ENCODE peak calls at places on chromosomes 11 and 22, in five cellular contexts. D is SK-N-SH, J is heart left ventricle, W is left lung, H is tibial artery. Q is an unnamed sample.

GRCh38 chr11:116911981-116912734 is 74.7 kb upstream of the APOA1 start:
- DNase-seq in D (no peak), J (no peak), W (no peak), H (no peak), Q (no peak)

GRCh38 chr11:63682045-63682915 is 980 bp downstream of the RTN3 start:
- DNase-seq in D (peak), J (no peak), W (peak), H (peak), Q (peak)

GRCh38 chr11:66443602-66444001 is 5.0 kb upstream of the MRPL11 start:
- DNase-seq in D (no peak), J (no peak), W (no peak), H (no peak), Q (no peak)

GRCh38 chr11:123859731-123860130 is 25.7 kb downstream of the TMEM225 start:
- DNase-seq in D (no peak), J (no peak), W (no peak), H (no peak), Q (no peak)

GRCh38 chr11:18145025-18145424 is 12.7 kb downstream of the MRGPRX3 start:
- DNase-seq in D (peak), J (no peak), W (no peak), H (no peak), Q (no peak)

GRCh38 chr22:31968022-31968421 is 23.7 kb downstream of the YWHAH start:
- DNase-seq in D (no peak), J (no peak), W (no peak), H (no peak), Q (no peak)

GRCh38 chr11:76550781-76551180 is 106.0 kb downstream of the EMSY start:
- DNase-seq in D (no peak), J (no peak), W (no peak), H (no peak), Q (no peak)

GRCh38 chr22:42678894-42679293 is 29.7 kb upstream of the CYB5R3 start:
- DNase-seq in D (no peak), J (no peak), W (no peak), H (no peak), Q (no peak)

GRCh38 chr11:73833067-73833466 is 43.6 kb downstream of the COA4 start:
- DNase-seq in D (no peak), J (no peak), W (no peak), H (no peak), Q (no peak)

GRCh38 chr11:90803366-90803765 is 580.5 kb upstream of the CHORDC1 start:
- DNase-seq in D (no peak), J (no peak), W (no peak), H (no peak), Q (no peak)

GRCh38 chr11:91869751-91870150 is 354.9 kb upstream of the FAT3 start:
- DNase-seq in D (no peak), J (no peak), W (no peak), H (no peak), Q (no peak)

GRCh38 chr11:69804769-69805508 is 14.3 kb downstream of the FGF3 start:
- DNase-seq in D (no peak), J (no peak), W (no peak), H (no peak), Q (no peak)

GRCh38 chr11:11895672-11896071 is 53.9 kb downstream of the USP47 start:
- DNase-seq in D (no peak), J (no peak), W (no peak), H (no peak), Q (no peak)

GRCh38 chr11:2526808-2527381 is 82.1 kb downstream of the KCNQ1 start:
- DNase-seq in D (no peak), J (peak), W (peak), H (peak), Q (no peak)

GRCh38 chr11:102459393-102459792 is 6.8 kb upstream of the TMEM123 start:
- DNase-seq in D (no peak), J (no peak), W (no peak), H (no peak), Q (no peak)

GRCh38 chr11:125180413-125181305 is 16.1 kb downstream of the PKNOX2 start:
- DNase-seq in D (no peak), J (no peak), W (no peak), H (no peak), Q (no peak)

GRCh38 chr22:32996702-32997101 is 61.5 kb downstream of the SYN3 start:
- DNase-seq in D (no peak), J (no peak), W (peak), H (peak), Q (no peak)

GRCh38 chr11:11486002-11486401 is 133.0 kb upstream of the CSNK2A3 start:
- DNase-seq in D (no peak), J (no peak), W (peak), H (no peak), Q (no peak)

GRCh38 chr11:22432331-22433065 is 94.3 kb downstream of the SLC17A6 start:
- DNase-seq in D (peak), J (peak), W (peak), H (peak), Q (peak)

GRCh38 chr22:45757068-45757467 is 85.4 kb downstream of the ATXN10 start:
- DNase-seq in D (no peak), J (no peak), W (no peak), H (no peak), Q (no peak)

DNA sequence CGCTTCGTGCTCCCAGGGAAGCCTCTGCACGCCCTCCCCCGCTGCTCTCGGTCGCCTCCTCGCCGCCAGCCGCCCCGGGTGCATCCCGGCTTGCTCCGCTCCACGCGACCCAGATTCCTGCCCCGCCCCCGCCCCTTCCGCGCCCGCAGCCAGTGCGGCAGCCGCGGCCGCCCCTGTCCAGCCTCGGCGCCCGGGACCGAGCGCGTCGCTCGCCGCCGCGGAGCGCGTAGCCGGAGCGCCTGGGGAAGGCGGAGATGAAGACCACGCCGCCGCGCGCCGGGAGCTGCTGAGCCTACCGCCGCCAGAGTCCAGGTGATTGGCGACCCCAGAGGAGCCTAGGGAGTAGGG is at the start of gene ELMOD1:
- DNase-seq in D (peak), J (peak), W (peak), H (peak), Q (peak)
- TF ChIP-seq CTCF in D (peak), J (no peak), W (no peak), H (no peak), Q (no peak)

DNA sequence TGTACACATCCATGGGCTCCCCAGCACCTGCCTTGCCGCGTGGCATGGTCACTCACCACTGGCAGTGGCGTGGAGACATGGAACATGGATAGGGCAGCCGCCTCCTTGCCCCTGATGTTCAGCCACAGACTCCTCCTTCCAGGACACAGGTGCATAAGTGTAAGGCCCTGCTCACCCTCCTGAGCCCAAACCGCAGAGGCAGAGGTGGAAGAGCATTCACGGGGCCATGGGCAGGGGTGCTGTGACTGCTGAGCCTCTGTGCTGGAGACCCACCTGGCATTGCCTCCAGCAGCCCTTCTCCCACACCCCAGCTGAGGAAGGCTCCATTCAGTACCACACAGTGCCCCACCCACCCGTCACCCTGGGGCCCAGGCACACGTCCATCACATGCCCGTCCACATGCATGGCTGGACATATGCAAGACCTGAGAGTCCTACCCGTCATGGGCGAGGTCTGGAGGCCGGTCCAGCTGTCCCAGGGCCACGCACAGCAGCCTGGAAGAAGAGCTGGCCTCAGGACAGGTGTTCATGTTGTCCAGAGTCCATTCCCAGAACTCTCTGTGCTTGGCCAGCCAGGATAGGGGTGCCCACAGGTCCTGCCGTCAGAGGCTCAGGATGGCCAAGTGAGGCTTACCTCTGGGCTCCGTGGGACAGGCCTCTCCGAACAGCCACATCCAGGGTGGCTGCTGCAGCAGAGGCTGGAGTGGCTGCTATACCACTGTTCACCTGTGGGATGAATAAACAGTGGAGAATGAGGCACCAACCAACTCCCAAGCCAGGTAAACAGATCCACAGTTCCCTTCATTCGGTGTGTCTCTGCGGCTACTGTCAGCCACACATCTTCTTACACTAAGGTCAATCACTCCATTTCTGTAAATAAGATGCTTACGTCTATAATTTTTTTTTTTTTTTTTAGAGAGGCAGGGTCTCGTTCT is 1.7 kb upstream of the TUBGCP6 start:
- DNase-seq in D (no peak), J (no peak), W (no peak), H (no peak), Q (no peak)
- TF ChIP-seq CTCF in D (no peak), J (no peak), W (no peak), H (no peak), Q (peak)

GRCh38 chr11:406796-407650 is 7.8 kb downstream of the SIGIRR start:
- DNase-seq in D (peak), J (peak), W (peak), H (peak), Q (peak)
- TF ChIP-seq CTCF in D (no peak), J (no peak), W (no peak), H (no peak), Q (no peak)

GRCh38 chr11:128448487-128448886 is 138.9 kb downstream of the ETS1 start:
- DNase-seq in D (no peak), J (no peak), W (no peak), H (no peak), Q (no peak)
- TF ChIP-seq CTCF in D (no peak), J (no peak), W (no peak), H (no peak), Q (no peak)

DNA sequence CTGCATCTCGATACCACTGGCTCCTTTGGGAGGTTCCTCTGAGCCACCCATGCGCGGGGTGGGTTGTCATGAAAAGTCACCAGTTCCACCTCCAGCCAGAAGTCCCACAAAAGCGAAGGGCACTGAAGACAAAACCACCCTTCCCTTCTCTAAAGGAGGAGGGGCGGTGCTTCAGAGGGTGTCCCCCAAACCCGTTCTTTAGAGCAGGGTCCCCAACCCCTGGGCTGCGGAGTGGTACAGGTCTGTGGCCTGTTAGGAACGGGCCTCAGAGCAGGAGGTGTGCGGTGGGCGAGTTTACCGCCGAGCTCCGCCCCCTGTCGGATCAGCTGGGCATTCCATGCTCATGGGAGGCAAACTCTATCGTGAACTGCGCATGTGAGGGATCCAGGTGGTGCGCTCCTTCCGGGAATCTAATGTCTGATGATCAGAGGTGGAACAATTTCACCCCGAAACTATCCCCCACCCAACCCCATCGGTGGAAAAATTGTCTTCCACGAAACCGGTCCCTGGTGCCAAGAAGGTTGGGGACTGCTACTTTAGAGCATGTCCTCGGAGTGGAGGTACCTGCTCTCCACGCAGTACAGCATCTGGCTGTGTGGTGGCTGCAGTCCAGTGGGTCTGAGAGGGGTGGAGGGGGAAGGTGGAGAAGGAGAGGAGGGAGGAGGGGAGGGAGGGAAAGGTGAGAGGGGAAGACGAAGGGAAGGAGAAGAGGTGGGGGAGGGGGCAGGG is 72.9 kb upstream of the SEPTIN5 start:
- DNase-seq in D (peak), J (no peak), W (no peak), H (no peak), Q (peak)
- TF ChIP-seq CTCF in D (no peak), J (no peak), W (no peak), H (no peak), Q (peak)

GRCh38 chr22:47064416-47064815 is 302.0 kb downstream of the TBC1D22A start:
- DNase-seq in D (peak), J (no peak), W (no peak), H (no peak), Q (no peak)
- TF ChIP-seq CTCF in D (no peak), J (no peak), W (no peak), H (no peak), Q (no peak)

GRCh38 chr22:47940211-47940610 is 1177.8 kb downstream of the TBC1D22A start:
- DNase-seq in D (no peak), J (no peak), W (no peak), H (no peak), Q (no peak)
- TF ChIP-seq CTCF in D (no peak), J (no peak), W (no peak), H (no peak), Q (no peak)

GRCh38 chr11:129374081-129374992 is 1.3 kb upstream of the BARX2 start:
- DNase-seq in D (peak), J (no peak), W (no peak), H (no peak), Q (no peak)

GRCh38 chr11:129377739-129378138 is 2.1 kb downstream of the BARX2 start:
- DNase-seq in D (no peak), J (no peak), W (no peak), H (no peak), Q (no peak)

GRCh38 chr11:129376658-129377341 is 1.2 kb downstream of the BARX2 start:
- DNase-seq in D (no peak), J (no peak), W (no peak), H (no peak), Q (no peak)

GRCh38 chr11:129374993-129375721 is 491 bp upstream of the BARX2 start:
- DNase-seq in D (peak), J (no peak), W (no peak), H (no peak), Q (no peak)

DNA sequence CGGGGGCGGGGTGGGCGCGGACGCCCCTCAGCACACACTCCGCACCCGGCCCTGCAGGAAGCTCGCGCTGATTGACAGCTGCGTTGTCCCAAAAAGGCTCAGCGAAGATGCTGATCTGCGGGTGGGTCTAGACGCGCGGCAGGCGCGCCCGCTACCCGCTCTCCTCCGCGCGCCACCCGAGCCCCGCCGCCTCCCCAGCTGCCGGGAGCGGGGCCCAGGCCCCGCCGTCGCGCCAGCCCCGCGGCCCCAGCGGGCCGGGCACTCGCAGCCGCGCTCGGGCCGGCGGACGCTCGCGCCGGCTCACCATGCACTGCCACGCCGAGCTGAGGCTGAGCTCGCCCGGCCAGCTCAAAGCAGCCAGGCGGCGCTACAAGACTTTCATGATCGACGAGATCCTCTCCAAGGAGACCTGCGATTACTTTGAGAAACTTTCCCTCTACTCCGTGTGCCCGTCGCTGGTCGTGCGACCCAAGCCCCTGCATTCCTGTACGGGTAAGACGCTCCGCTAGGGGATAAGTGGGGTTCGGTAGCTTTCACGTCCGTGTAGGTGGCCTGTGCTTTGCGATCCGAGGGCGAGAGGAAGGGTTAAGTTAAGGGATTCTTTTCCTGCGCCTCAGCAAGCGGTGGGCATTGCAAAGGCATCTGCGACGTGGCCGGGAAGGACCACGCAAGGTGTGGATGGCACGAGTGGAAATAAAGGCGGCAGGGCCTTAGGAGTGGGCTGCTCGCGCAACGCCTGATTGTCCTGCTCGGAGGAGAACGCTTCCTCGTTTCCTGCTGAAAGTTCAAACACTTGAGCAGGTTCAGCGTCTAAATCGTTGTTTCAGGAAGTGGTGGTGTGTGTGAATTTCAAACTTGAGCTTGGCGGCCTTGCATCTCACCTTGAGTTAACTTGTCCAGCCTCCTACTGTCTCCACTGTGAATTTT is at the start of gene BARX2:
- DNase-seq in D (peak), J (peak), W (peak), H (no peak), Q (peak)
- TF ChIP-seq CTCF in D (peak), J (no peak), W (peak), H (no peak), Q (peak)